ENCODE peak calls at places on chromosome 11, in ten cellular contexts. W is adrenal gland; S is fibroblast of lung; D is NT2/D1; O is MM.1S; X is stomach; R is tibial artery; H is OCI-LY7; E is K562; B is CD4-positive, CD25-positive, alpha-beta regulatory T cell. C is an unnamed sample.

GRCh38 chr11:123357990-123358827 is 71.9 kb upstream of the GRAMD1B start:
- DNase-seq in W (peak; percentile 41), S (peak; percentile 0), D (no peak), O (peak; percentile 10), X (no peak), R (no peak), H (no peak), E (no peak), B (peak; percentile 16), C (peak; percentile 18)

GRCh38 chr11:44178381-44178780 is 82.9 kb downstream of the EXT2 start:
- DNase-seq in W (no peak), S (peak; percentile 33), D (no peak), O (no peak), X (no peak), R (no peak), H (no peak), E (no peak), B (no peak), C (no peak)

GRCh38 chr11:20154381-20154780 is 5.9 kb downstream of the DBX1 start:
- DNase-seq in W (no peak), S (no peak), D (no peak), O (no peak), X (no peak), R (no peak), H (no peak), E (no peak), B (no peak), C (no peak)

GRCh38 chr11:125457814-125458343 is 38.2 kb downstream of the FEZ1 start:
- DNase-seq in W (peak; percentile 25), S (peak; percentile 76), D (no peak), O (no peak), X (no peak), R (peak; percentile 81), H (no peak), E (peak; percentile 38), B (no peak), C (no peak)

GRCh38 chr11:62665630-62666258 is 632 bp downstream of the CSKMT start:
- DNase-seq in W (peak; percentile 70), S (peak; percentile 70), D (no peak), O (peak; percentile 32), X (peak; percentile 50), R (peak; percentile 81), H (peak; percentile 65), E (peak; percentile 75), B (peak; percentile 60), C (peak; percentile 43)

GRCh38 chr11:20156280-20156875 is 3.9 kb downstream of the DBX1 start:
- DNase-seq in W (no peak), S (no peak), D (no peak), O (no peak), X (no peak), R (no peak), H (no peak), E (peak; percentile 23), B (peak; percentile 54), C (no peak)

GRCh38 chr11:26613759-26614158 is 41.7 kb upstream of the MUC15 start:
- DNase-seq in W (no peak), S (no peak), D (no peak), O (no peak), X (no peak), R (no peak), H (no peak), E (no peak), B (no peak), C (no peak)

GRCh38 chr11:114274637-114275036 is 21.6 kb upstream of the NNMT start:
- DNase-seq in W (no peak), S (no peak), D (no peak), O (no peak), X (no peak), R (no peak), H (no peak), E (no peak), B (no peak), C (no peak)

GRCh38 chr11:124678416-124678815 is 4.7 kb downstream of the SPA17 start:
- DNase-seq in W (no peak), S (no peak), D (no peak), O (no peak), X (no peak), R (no peak), H (no peak), E (no peak), B (no peak), C (no peak)

GRCh38 chr11:70885721-70886305 is 366.6 kb downstream of the SHANK2 start:
- DNase-seq in W (no peak), S (no peak), D (no peak), O (peak; percentile 56), X (no peak), R (no peak), H (no peak), E (no peak), B (no peak), C (no peak)

GRCh38 chr11:126112547-126112946 is 49.9 kb upstream of the CDON start:
- DNase-seq in W (no peak), S (peak; percentile 56), D (no peak), O (no peak), X (no peak), R (no peak), H (no peak), E (no peak), B (no peak), C (no peak)

GRCh38 chr11:13486926-13487660 is 8.7 kb downstream of the PTH start:
- DNase-seq in W (peak; percentile 53), S (peak; percentile 9), D (no peak), O (no peak), X (peak; percentile 52), R (no peak), H (peak; percentile 25), E (peak; percentile 17), B (peak; percentile 69), C (peak; percentile 49)

GRCh38 chr11:26017903-26018750 is 313.8 kb upstream of the ANO3 start:
- DNase-seq in W (no peak), S (peak; percentile 30), D (no peak), O (no peak), X (no peak), R (no peak), H (no peak), E (no peak), B (no peak), C (no peak)

GRCh38 chr11:11022126-11022730 is 164.4 kb upstream of the ZBED5 start:
- DNase-seq in W (peak; percentile 31), S (peak; percentile 52), D (no peak), O (peak; percentile 18), X (no peak), R (no peak), H (peak; percentile 38), E (peak; percentile 33), B (peak; percentile 29), C (no peak)

GRCh38 chr11:16945671-16946469 is 68.3 kb downstream of the PLEKHA7 start:
- DNase-seq in W (peak; percentile 63), S (peak; percentile 60), D (no peak), O (peak; percentile 80), X (peak; percentile 73), R (no peak), H (peak; percentile 45), E (peak; percentile 56), B (peak; percentile 15), C (peak; percentile 35)

GRCh38 chr11:86940122-86940777 is 14.9 kb downstream of the FZD4 start:
- DNase-seq in W (peak; percentile 78), S (peak; percentile 74), D (no peak), O (no peak), X (peak; percentile 57), R (peak; percentile 80), H (no peak), E (peak; percentile 31), B (no peak), C (no peak)
- H3K4me1 ChIP-seq in W (peaks cover 39% of the 10 kb centered on the region), S (peaks cover 3% of the 10 kb centered on the region), D (peaks cover 5% of the 10 kb centered on the region), O (no peaks in the 10 kb centered on the region), X (peaks cover 75% of the 10 kb centered on the region), R (peaks cover 48% of the 10 kb centered on the region), H (no peaks in the 10 kb centered on the region), E (peaks cover 43% of the 10 kb centered on the region), B (no peaks in the 10 kb centered on the region), C (no peaks in the 10 kb centered on the region)

GRCh38 chr11:107691003-107691402 is 20.9 kb downstream of the SLN start:
- DNase-seq in W (no peak), S (no peak), D (no peak), O (no peak), X (no peak), R (no peak), H (no peak), E (no peak), B (no peak), C (no peak)
- H3K4me1 ChIP-seq in W (no peaks in the 10 kb centered on the region), S (peaks cover 5% of the 10 kb centered on the region), D (no peaks in the 10 kb centered on the region), O (peaks cover 8% of the 10 kb centered on the region), X (no peaks in the 10 kb centered on the region), R (peaks cover 4% of the 10 kb centered on the region), H (no peaks in the 10 kb centered on the region), E (no peaks in the 10 kb centered on the region), B (no peaks in the 10 kb centered on the region), C (no peaks in the 10 kb centered on the region)

GRCh38 chr11:128894685-128895084 is 3.5 kb downstream of the KCNJ5 start:
- DNase-seq in W (peak; percentile 92), S (no peak), D (no peak), O (no peak), X (peak; percentile 93), R (no peak), H (no peak), E (no peak), B (no peak), C (no peak)
- H3K4me1 ChIP-seq in W (peaks cover 85% of the 10 kb centered on the region), S (no peaks in the 10 kb centered on the region), D (peaks cover 2% of the 10 kb centered on the region), O (peaks cover 23% of the 10 kb centered on the region), X (peaks cover 62% of the 10 kb centered on the region), R (peaks cover 24% of the 10 kb centered on the region), H (no peaks in the 10 kb centered on the region), E (peaks cover 5% of the 10 kb centered on the region), B (peaks cover 9% of the 10 kb centered on the region), C (peaks cover 29% of the 10 kb centered on the region)

GRCh38 chr11:316891-317291 is 3.1 kb downstream of the IFITM1 start:
- DNase-seq in W (no peak), S (no peak), D (no peak), O (no peak), X (no peak), R (no peak), H (no peak), E (no peak), B (no peak), C (no peak)

GRCh38 chr11:316031-316701 is 2.3 kb downstream of the IFITM1 start:
- DNase-seq in W (no peak), S (no peak), D (no peak), O (no peak), X (no peak), R (peak; percentile 67), H (no peak), E (peak; percentile 46), B (no peak), C (no peak)

GRCh38 chr11:315051-315481 is 1.2 kb downstream of the IFITM1 start:
- DNase-seq in W (no peak), S (no peak), D (no peak), O (no peak), X (no peak), R (no peak), H (no peak), E (no peak), B (no peak), C (no peak)

GRCh38 chr11:313787-314547 is at the start of gene IFITM1:
- DNase-seq in W (no peak), S (peak; percentile 86), D (peak; percentile 50), O (peak; percentile 55), X (no peak), R (no peak), H (peak; percentile 73), E (no peak), B (peak; percentile 69), C (no peak)

DNA sequence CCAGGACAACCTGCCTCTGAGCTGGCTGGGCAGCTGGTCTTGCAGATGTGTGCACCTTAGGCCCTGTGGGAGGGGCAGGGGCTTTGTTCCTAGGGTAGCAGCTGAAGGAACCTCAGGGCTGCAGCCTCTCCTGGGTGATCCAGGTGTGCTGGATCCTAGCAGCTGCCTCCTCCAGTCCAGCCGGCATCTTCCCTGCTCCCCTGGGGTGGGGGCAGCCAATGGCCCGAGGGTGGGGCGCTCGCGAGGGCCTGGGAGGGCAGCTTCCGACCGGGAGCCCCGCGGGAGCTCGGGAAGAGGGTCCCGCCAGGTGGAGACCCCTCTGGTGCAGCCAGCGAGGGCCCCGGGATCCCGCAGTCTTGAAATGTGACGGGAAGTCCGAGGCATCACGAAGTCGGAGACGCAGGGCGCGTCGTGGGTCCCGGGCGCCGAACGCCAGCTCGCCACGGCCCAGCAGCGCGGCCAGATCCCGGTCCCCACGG is 1.7 kb downstream of the IFITM1 start:
- DNase-seq in W (no peak), S (no peak), D (no peak), O (no peak), X (no peak), R (no peak), H (no peak), E (no peak), B (no peak), C (no peak)
- H3K4me1 ChIP-seq in W (peaks cover 26% of the 10 kb centered on the region), S (peaks cover 10% of the 10 kb centered on the region), D (peaks cover 25% of the 10 kb centered on the region), O (peaks cover 14% of the 10 kb centered on the region), X (peaks cover 59% of the 10 kb centered on the region), R (peaks cover 29% of the 10 kb centered on the region), H (peaks cover 34% of the 10 kb centered on the region), E (peaks cover 26% of the 10 kb centered on the region), B (peaks cover 59% of the 10 kb centered on the region), C (peaks cover 41% of the 10 kb centered on the region)